ENCODE peak calls at places on chromosome 18, in five cellular contexts. One of them, this sample, is unnamed.
A peak's percentile ranks its signal among the peaks of the same experiment; 100 is the strongest.

GRCh38 chr18:46424898-46425297 is 232.1 kb downstream of the LOXHD1 start:
- DNase-seq in HepG2: no peak
- DNase-seq in HCT116: no peak
- DNase-seq in K562: no peak
- DNase-seq in GM12878: no peak
- DNase-seq in this sample: no peak

GRCh38 chr18:50128506-50129271 is 66.3 kb downstream of the MYO5B start:
- DNase-seq in GM12878: no peak
- DNase-seq in HCT116: no peak
- DNase-seq in HepG2: peak; percentile 34
- DNase-seq in K562: no peak
- DNase-seq in this sample: no peak

GRCh38 chr18:47163241-47163640 is 12.9 kb downstream of the IER3IP1 start:
- DNase-seq in K562: no peak
- DNase-seq in HCT116: no peak
- DNase-seq in HepG2: no peak
- DNase-seq in GM12878: no peak
- DNase-seq in this sample: no peak

GRCh38 chr18:62485684-62486083 is 37.1 kb upstream of the ZCCHC2 start:
- DNase-seq in HepG2: peak; percentile 40
- DNase-seq in K562: peak; percentile 41
- DNase-seq in GM12878: no peak
- DNase-seq in HCT116: peak; percentile 86
- DNase-seq in this sample: no peak

GRCh38 chr18:58299936-58300335 is 255.9 kb downstream of the NEDD4L start:
- DNase-seq in HCT116: no peak
- DNase-seq in K562: no peak
- DNase-seq in GM12878: no peak
- DNase-seq in HepG2: no peak
- DNase-seq in this sample: no peak

GRCh38 chr18:70126832-70127231 is 78.7 kb downstream of the RTTN start:
- DNase-seq in HepG2: no peak
- DNase-seq in GM12878: no peak
- DNase-seq in HCT116: no peak
- DNase-seq in K562: no peak
- DNase-seq in this sample: no peak

GRCh38 chr18:62564044-62564443 is 41.2 kb downstream of the ZCCHC2 start:
- DNase-seq in K562: no peak
- DNase-seq in HCT116: no peak
- DNase-seq in GM12878: no peak
- DNase-seq in HepG2: no peak
- DNase-seq in this sample: no peak

GRCh38 chr18:67302043-67302442 is 214.5 kb downstream of the DSEL start:
- DNase-seq in HepG2: no peak
- DNase-seq in K562: no peak
- DNase-seq in GM12878: no peak
- DNase-seq in HCT116: no peak
- DNase-seq in this sample: no peak

GRCh38 chr18:61764381-61764780 is 128.4 kb downstream of the RNF152 start:
- DNase-seq in HepG2: no peak
- DNase-seq in K562: no peak
- DNase-seq in HCT116: no peak
- DNase-seq in GM12878: peak; percentile 24
- DNase-seq in this sample: no peak

GRCh38 chr18:27276886-27277285 is 91.8 kb upstream of the CHST9 start:
- DNase-seq in GM12878: no peak
- DNase-seq in K562: no peak
- DNase-seq in HepG2: no peak
- DNase-seq in HCT116: no peak
- DNase-seq in this sample: no peak

GRCh38 chr18:58859935-58860334 is 4.7 kb upstream of the ZNF532 start:
- DNase-seq in HCT116: no peak
- DNase-seq in GM12878: no peak
- DNase-seq in K562: no peak
- DNase-seq in HepG2: no peak
- DNase-seq in this sample: no peak

GRCh38 chr18:22185723-22186386 is 16.5 kb downstream of the GATA6 start:
- DNase-seq in HepG2: no peak
- DNase-seq in GM12878: no peak
- DNase-seq in K562: no peak
- DNase-seq in HCT116: no peak
- DNase-seq in this sample: no peak

GRCh38 chr18:5964596-5964995 is 69.3 kb upstream of the TMEM200C start:
- DNase-seq in K562: no peak
- DNase-seq in HCT116: no peak
- DNase-seq in HepG2: no peak
- DNase-seq in GM12878: no peak
- DNase-seq in this sample: no peak

GRCh38 chr18:47113796-47114540 is 36.3 kb downstream of the HDHD2 start:
- DNase-seq in HCT116: no peak
- DNase-seq in K562: no peak
- DNase-seq in GM12878: no peak
- DNase-seq in HepG2: no peak
- DNase-seq in this sample: peak; percentile 13

GRCh38 chr18:58310517-58310916 is 266.5 kb downstream of the NEDD4L start:
- DNase-seq in HepG2: no peak
- DNase-seq in K562: no peak
- DNase-seq in GM12878: no peak
- DNase-seq in HCT116: no peak
- DNase-seq in this sample: no peak

GRCh38 chr18:12776821-12777471 is 74.1 kb downstream of the PSMG2 start:
- DNase-seq in GM12878: no peak
- DNase-seq in K562: no peak
- DNase-seq in HepG2: no peak
- DNase-seq in HCT116: no peak
- DNase-seq in this sample: no peak

GRCh38 chr18:54023471-54023870 is 201.0 kb downstream of the MBD2 start:
- DNase-seq in HCT116: no peak
- DNase-seq in HepG2: no peak
- DNase-seq in GM12878: peak; percentile 4
- DNase-seq in K562: no peak
- DNase-seq in this sample: no peak

GRCh38 chr18:48841381-48842258 is 109.1 kb downstream of the SMAD7 start:
- DNase-seq in GM12878: no peak
- DNase-seq in HepG2: peak; percentile 27
- DNase-seq in K562: peak; percentile 60
- DNase-seq in HCT116: no peak
- DNase-seq in this sample: no peak

GRCh38 chr18:45852631-45853030 is 27.2 kb downstream of the SIGLEC15 start:
- DNase-seq in GM12878: no peak
- DNase-seq in K562: no peak
- DNase-seq in HepG2: no peak
- DNase-seq in HCT116: no peak
- DNase-seq in this sample: no peak

GRCh38 chr18:57915241-57915640 is 112.1 kb upstream of the ATP8B1 start:
- DNase-seq in GM12878: no peak
- DNase-seq in HCT116: no peak
- DNase-seq in K562: no peak
- DNase-seq in HepG2: no peak
- DNase-seq in this sample: no peak

GRCh38 chr18:6414723-6415362 is at the start of gene L3MBTL4:
- DNase-seq in K562: no peak
- DNase-seq in HepG2: no peak
- DNase-seq in GM12878: no peak
- DNase-seq in HCT116: no peak
- DNase-seq in this sample: no peak

GRCh38 chr18:34562252-34562870 is 147.7 kb upstream of the DTNA start:
- DNase-seq in HepG2: no peak
- DNase-seq in K562: no peak
- DNase-seq in HCT116: no peak
- DNase-seq in GM12878: no peak
- DNase-seq in this sample: no peak

GRCh38 chr18:8623549-8624106 is 14.4 kb downstream of the RAB12 start:
- DNase-seq in K562: no peak
- DNase-seq in GM12878: no peak
- DNase-seq in HCT116: no peak
- DNase-seq in HepG2: no peak
- DNase-seq in this sample: no peak

GRCh38 chr18:11391636-11392035 is 217.8 kb upstream of the SLC35G4 start:
- DNase-seq in GM12878: no peak
- DNase-seq in K562: no peak
- DNase-seq in HCT116: no peak
- DNase-seq in HepG2: no peak
- DNase-seq in this sample: no peak

GRCh38 chr18:44903327-44903726 is 222.6 kb downstream of the SETBP1 start:
- DNase-seq in GM12878: no peak
- DNase-seq in HCT116: no peak
- DNase-seq in K562: no peak
- DNase-seq in HepG2: no peak
- DNase-seq in this sample: no peak

DNA sequence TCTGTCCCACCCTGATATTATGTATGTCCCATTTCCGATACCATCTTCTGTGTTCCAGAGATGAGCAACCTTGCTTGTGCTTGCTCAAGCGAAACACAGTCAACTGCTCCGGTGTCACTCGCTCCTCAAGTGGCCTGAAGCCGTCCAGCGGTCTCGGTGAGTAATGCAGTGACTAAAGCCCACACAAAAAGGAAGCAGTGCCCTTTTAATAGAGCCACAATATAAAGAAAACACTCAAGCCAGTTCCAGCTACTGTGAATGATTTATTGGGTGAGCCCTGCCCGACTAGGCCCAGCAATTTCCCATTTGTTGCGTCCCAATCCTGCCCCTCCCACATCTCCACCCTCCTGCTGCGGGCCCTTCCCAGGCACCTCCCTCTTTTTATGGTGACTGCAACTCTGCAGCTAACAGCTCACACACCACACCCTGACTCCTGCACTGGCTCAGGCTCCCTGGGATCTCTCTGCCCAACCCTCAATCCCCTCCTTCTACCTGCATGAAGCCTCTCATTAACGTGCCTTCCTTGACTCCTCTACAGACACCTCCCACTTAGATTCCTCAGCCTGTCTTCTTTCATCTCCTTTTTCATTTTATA is 44.2 kb upstream of the DSC1 start:
- DNase-seq in K562: peak; percentile 24
- DNase-seq in GM12878: peak; percentile 47
- DNase-seq in HCT116: peak; percentile 97
- DNase-seq in HepG2: peak; percentile 86
- DNase-seq in this sample: no peak
- H3K4me3 ChIP-seq in K562: peak overlapping the region; percentile 9
- H3K4me3 ChIP-seq in GM12878: no peak overlapping the region
- H3K4me3 ChIP-seq in HCT116: peak overlapping the region; percentile 20
- H3K4me3 ChIP-seq in HepG2: peak overlapping the region; percentile 55
- H3K4me3 ChIP-seq in this sample: no peak overlapping the region

GRCh38 chr18:35566019-35566418 is 15.5 kb upstream of the GALNT1 start:
- DNase-seq in HCT116: no peak
- DNase-seq in GM12878: no peak
- DNase-seq in HepG2: no peak
- DNase-seq in K562: no peak
- DNase-seq in this sample: no peak
- TF ChIP-seq ZNF274 in HCT116: no peak
- TF ChIP-seq ZNF274 in GM12878: no peak
- TF ChIP-seq ZNF274 in HepG2: no peak
- TF ChIP-seq ZNF274 in K562: no peak
- TF ChIP-seq ZNF274 in this sample: no peak

GRCh38 chr18:74063023-74063422 is 84.6 kb downstream of the FBXO15 start:
- DNase-seq in HCT116: no peak
- DNase-seq in GM12878: no peak
- DNase-seq in K562: peak; percentile 22
- DNase-seq in HepG2: no peak
- DNase-seq in this sample: no peak
- H3K4me3 ChIP-seq in HCT116: no peak overlapping the region
- H3K4me3 ChIP-seq in GM12878: no peak overlapping the region
- H3K4me3 ChIP-seq in K562: no peak overlapping the region
- H3K4me3 ChIP-seq in HepG2: no peak overlapping the region
- H3K4me3 ChIP-seq in this sample: no peak overlapping the region

GRCh38 chr18:77223221-77223639 is 26.4 kb upstream of the GALR1 start:
- DNase-seq in GM12878: no peak
- DNase-seq in HepG2: no peak
- DNase-seq in HCT116: no peak
- DNase-seq in K562: no peak
- DNase-seq in this sample: no peak

GRCh38 chr18:77222464-77222863 is 27.2 kb upstream of the GALR1 start:
- DNase-seq in K562: no peak
- DNase-seq in HCT116: no peak
- DNase-seq in GM12878: no peak
- DNase-seq in HepG2: no peak
- DNase-seq in this sample: no peak

GRCh38 chr18:77218642-77219041 is 31.0 kb upstream of the GALR1 start:
- DNase-seq in K562: no peak
- DNase-seq in HepG2: no peak
- DNase-seq in HCT116: no peak
- DNase-seq in GM12878: no peak
- DNase-seq in this sample: no peak

GRCh38 chr18:77220726-77221125 is 28.9 kb upstream of the GALR1 start:
- DNase-seq in HepG2: no peak
- DNase-seq in HCT116: no peak
- DNase-seq in GM12878: no peak
- DNase-seq in K562: no peak
- DNase-seq in this sample: no peak

DNA sequence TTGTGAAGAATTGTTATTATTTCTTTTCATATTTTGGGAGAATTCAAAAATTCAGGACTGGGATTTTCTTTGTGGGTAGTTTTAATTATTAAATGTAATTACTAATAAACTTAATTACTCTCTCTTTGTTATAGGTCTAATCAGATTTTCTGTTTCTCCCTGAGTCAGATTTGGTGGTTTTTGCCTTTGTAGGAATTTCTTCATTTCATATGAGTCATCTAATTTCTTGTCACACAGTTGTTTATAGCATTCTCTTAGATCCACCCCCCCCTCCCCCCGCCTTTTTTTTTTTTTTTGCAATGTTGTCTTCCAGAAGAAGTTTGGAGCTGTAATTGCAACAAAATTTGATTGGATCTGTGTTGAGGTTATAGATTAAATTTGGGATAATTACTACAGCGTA is 26.0 kb upstream of the GALR1 start:
- DNase-seq in HepG2: no peak
- DNase-seq in K562: no peak
- DNase-seq in GM12878: no peak
- DNase-seq in HCT116: no peak
- DNase-seq in this sample: no peak
- TF ChIP-seq ZNF274 in HepG2: no peak
- TF ChIP-seq ZNF274 in K562: no peak
- TF ChIP-seq ZNF274 in GM12878: no peak
- TF ChIP-seq ZNF274 in HCT116: no peak
- TF ChIP-seq ZNF274 in this sample: no peak